ENCODE peak calls at places on chromosomes 5 and 9, in four cellular contexts. S is uterus, J is lower leg skin, V is sigmoid colon. N is an unnamed sample.

GRCh38 chr5:54463696-54464095 is 8.2 kb downstream of the HSPB3 start:
- DNase-seq in S (peak; percentile 15), J (no peak), V (no peak), N (no peak)

GRCh38 chr5:10663531-10664183 is 97.4 kb downstream of the DAP start:
- DNase-seq in S (peak; percentile 39), J (peak; percentile 60), V (peak; percentile 55), N (peak; percentile 36)

GRCh38 chr9:99876190-99876589 is 30.3 kb upstream of the STX17 start:
- DNase-seq in S (no peak), J (no peak), V (no peak), N (no peak)

GRCh38 chr9:125472926-125473701 is 211.5 kb downstream of the GAPVD1 start:
- DNase-seq in S (peak; percentile 64), J (no peak), V (peak; percentile 79), N (no peak)

GRCh38 chr9:93257808-93258331 is 73.9 kb downstream of the WNK2 start:
- DNase-seq in S (no peak), J (no peak), V (peak; percentile 47), N (no peak)

GRCh38 chr5:62208218-62208852 is 97.7 kb upstream of the KIF2A start:
- DNase-seq in S (no peak), J (no peak), V (no peak), N (no peak)

GRCh38 chr5:133953568-133954145 is 14.8 kb downstream of the C5orf15 start:
- DNase-seq in S (no peak), J (no peak), V (no peak), N (no peak)

GRCh38 chr9:111034146-111034545 is 4.1 kb downstream of the LPAR1 start:
- DNase-seq in S (no peak), J (no peak), V (no peak), N (no peak)

GRCh38 chr5:91499943-91500531 is 116.9 kb upstream of the ARRDC3 start:
- DNase-seq in S (no peak), J (no peak), V (no peak), N (no peak)

GRCh38 chr5:134594336-134594735 is 38.3 kb downstream of the SAR1B start:
- DNase-seq in S (no peak), J (peak; percentile 65), V (no peak), N (no peak)

GRCh38 chr5:78243639-78244038 is 50.9 kb downstream of the AP3B1 start:
- DNase-seq in S (no peak), J (no peak), V (no peak), N (no peak)

GRCh38 chr9:71854811-71855210 is 56.2 kb downstream of the ABHD17B start:
- DNase-seq in S (no peak), J (no peak), V (no peak), N (no peak)

GRCh38 chr5:113169720-113170119 is 193.1 kb downstream of the DCP2 start:
- DNase-seq in S (no peak), J (no peak), V (no peak), N (no peak)

GRCh38 chr9:129633207-129633606 is 7.2 kb downstream of the NTMT1 start:
- DNase-seq in S (no peak), J (no peak), V (no peak), N (no peak)

GRCh38 chr5:173281910-173282309 is 46.3 kb downstream of the STC2 start:
- DNase-seq in S (no peak), J (no peak), V (no peak), N (no peak)

GRCh38 chr5:54774281-54775171 is 210.9 kb downstream of the ESM1 start:
- DNase-seq in S (peak; percentile 53), J (peak; percentile 93), V (peak; percentile 77), N (no peak)

GRCh38 chr5:151079838-151080619 is 805 bp downstream of the TNIP1 start:
- DNase-seq in S (no peak), J (no peak), V (no peak), N (peak; percentile 53)

GRCh38 chr5:157273131-157273556 is 7.2 kb downstream of the CYFIP2 start:
- DNase-seq in S (no peak), J (no peak), V (no peak), N (no peak)

GRCh38 chr9:113528088-113528487 is 64.6 kb downstream of the RGS3 start:
- DNase-seq in S (no peak), J (no peak), V (peak; percentile 64), N (no peak)

GRCh38 chr9:112020680-112021596 is 124.3 kb downstream of the UGCG start:
- DNase-seq in S (no peak), J (no peak), V (no peak), N (no peak)

GRCh38 chr9:115142502-115143265 is 24.7 kb upstream of the TNC start:
- DNase-seq in S (no peak), J (no peak), V (peak; percentile 64), N (no peak)

GRCh38 chr5:107743357-107744000 is 72.7 kb upstream of the EFNA5 start:
- DNase-seq in S (no peak), J (no peak), V (no peak), N (no peak)

DNA sequence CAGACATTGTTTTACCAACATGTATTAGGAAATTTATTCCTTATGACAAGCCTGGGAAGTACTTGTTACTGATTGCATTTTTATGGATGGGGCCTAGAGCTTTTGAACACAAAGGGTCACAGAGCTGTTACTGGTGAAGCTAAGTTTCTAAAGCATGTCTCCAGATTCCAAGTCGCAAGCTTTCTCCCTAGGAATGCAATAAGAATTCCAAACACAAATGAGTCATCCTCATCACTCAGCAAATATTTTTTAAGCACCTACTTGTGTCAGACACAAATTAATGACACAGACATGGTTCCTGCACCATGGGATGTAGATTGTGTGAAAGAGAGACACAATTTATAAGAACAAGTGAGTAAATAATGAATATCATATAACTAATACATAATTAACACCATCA is 11.0 kb upstream of the SH3RF2 start:
- DNase-seq in S (no peak), J (no peak), V (no peak), N (no peak)
- TF ChIP-seq POLR2A in S (no peak), J (no peak), V (no peak), N (no peak)

DNA sequence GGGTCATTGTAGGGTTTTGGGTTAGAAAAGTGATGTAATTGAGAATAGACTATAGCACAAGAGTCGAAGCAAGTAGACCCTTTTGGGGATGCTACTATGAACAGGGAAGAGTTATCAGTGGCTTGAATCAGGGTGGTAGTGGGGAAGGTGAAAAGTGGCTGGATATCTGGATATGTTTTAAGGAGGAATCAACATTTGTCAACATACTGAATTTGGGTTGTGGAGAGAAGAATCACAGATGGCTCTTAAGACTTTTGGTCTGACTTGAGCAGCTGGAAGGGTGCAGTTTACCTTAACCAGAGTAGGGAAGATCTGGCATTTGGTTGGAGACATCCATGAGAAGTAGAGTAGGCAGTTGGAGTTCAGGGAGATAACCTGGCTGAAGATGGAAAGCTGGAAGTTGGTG is 38.5 kb upstream of the FCHO2 start:
- DNase-seq in S (no peak), J (no peak), V (no peak), N (no peak)
- TF ChIP-seq POLR2A in S (no peak), J (no peak), V (no peak), N (no peak)

GRCh38 chr9:137590123-137590468 is 216 bp downstream of the ZMYND19 start:
- DNase-seq in S (no peak), J (no peak), V (no peak), N (no peak)

GRCh38 chr9:137589441-137590122 is 730 bp downstream of the ZMYND19 start:
- DNase-seq in S (no peak), J (no peak), V (no peak), N (no peak)

GRCh38 chr9:137588891-137589290 is 1.4 kb downstream of the ZMYND19 start:
- DNase-seq in S (no peak), J (no peak), V (no peak), N (no peak)

GRCh38 chr9:137592767-137593166 is 2.5 kb upstream of the ZMYND19 start:
- DNase-seq in S (no peak), J (no peak), V (no peak), N (no peak)

DNA sequence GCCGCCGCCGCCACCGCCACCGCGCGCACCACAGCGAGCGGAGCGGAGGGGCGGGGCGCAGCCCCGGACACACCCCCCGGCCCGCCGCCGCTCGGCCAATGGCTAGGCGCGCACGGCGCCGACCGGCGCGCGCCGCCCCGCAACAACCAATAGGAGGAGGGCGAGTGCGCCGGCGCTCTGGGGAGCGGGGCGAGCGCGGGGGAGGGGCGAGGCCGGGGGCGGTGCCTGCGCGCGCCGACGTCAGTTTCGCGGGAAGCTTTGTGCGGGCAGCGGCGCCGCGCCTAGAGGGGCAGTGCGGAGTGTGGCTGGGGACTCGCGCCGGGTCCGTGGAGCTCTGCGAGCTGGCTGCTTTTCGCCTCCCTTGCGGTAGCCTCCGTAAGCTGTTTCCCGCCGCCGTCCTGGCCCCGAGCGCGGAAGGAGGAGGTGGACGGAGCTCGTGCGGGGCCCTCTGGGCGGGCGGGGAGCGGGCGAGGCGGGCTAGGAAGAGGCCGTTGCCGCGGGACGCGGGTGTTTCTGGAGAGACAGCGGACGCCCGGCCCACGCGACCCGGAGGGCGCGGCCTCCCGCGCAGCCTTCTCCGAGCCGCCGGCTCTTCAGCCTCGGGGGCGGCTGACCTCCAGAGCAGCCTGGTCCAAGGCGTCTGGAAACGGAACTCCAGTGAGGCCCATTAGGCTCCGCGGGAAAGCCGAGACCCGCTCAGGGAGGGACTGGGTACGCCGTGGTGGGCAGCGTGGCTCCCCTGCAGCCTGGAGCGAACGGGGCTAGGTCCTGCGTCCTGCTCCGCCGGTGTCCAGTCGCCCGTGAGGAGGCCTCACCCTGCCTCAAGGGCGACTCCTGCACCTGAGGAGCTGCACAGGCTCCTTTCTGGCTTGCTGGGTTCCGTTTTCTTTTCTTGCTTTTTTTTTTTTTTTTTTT is at the start of gene ZMYND19:
- DNase-seq in S (peak; percentile 90), J (peak; percentile 95), V (peak; percentile 94), N (peak; percentile 85)
- TF ChIP-seq POLR2A in S (peak; percentile 14), J (no peak), V (no peak), N (peak; percentile 40)

DNA sequence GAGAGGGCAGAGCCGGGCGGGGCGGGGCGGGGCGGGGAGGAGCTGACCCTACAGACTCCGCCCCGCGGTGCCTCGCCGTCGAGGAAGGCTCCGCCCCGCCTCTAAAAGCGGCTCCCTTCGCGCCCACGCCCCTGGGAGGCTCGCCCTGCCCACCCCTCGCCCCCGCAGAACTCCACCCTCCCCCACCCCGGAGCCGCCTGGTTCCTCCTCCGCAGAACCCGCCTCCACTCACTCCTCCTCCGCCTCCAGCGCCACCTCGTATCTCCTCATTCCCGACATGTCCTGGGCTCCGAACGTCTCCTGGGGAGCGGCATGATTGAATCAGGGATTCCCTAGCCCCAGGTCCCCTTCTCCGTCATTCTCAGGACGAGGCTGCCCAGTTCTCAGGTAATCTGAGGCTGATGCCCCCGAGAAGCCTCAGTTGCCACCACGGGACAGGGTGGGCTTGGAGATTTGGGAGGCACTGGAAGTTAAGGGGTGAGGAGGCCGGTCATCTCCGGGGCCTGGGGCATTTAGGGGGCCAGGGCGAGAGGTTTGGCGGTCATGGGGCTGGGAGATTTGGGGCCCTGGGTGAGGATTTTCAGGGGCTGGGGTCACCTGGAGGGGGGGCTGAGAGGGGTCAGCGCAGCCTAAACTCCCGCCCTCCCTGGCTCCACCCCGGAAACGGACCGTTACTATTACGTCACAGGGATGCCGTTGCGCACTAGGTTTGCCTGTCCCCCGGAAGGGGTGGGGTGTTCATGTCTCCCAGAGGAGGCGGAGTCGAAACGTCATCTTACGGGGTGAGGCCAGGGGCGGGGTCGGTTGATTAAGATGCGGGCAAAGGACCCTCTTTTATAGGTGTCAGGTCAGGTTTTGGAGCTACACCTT is 3.2 kb upstream of the CCL27 start:
- DNase-seq in S (peak; percentile 96), J (peak; percentile 99), V (peak; percentile 99), N (peak; percentile 95)
- TF ChIP-seq POLR2A in S (peak; percentile 81), J (peak; percentile 82), V (peak; percentile 94), N (peak; percentile 69)

DNA sequence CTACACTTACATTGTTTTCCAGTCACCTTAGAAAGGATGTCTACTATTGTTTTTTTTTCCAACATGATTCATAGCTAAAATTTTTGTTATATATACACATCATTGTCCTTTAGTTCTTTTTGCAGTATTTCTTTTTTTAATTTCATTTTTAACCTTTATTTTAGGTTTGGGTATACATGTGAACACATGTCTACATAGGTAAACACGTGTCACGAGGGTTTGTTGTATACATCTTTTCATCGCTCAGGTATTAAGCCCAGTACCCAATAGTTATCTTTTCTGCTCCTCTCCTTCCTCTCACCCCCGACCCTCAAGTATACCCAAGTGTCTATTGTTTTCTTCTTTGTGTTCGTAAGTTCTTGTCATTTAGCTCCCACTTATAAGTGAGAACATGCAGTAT is 19.0 kb downstream of the IFNA5 start:
- DNase-seq in S (no peak), J (no peak), V (no peak), N (no peak)
- TF ChIP-seq POLR2A in S (no peak), J (no peak), V (no peak), N (no peak)

N was measured in prostate gland.